ENCODE peak calls at places on chromosomes 11 and 22, in ten cellular contexts. I, D, V, W, B, S, J, H, M and L are unnamed samples.
A peak's percentile ranks its signal among the peaks of the same experiment; 100 is the strongest.

GRCh38 chr11:118438314-118438931 is 2.1 kb downstream of the KMT2A start:
- DNase-seq in H (peak; percentile 72), I (peak; percentile 57), W (peak; percentile 70), M (peak; percentile 43), J (peak; percentile 94), S (no peak), V (peak; percentile 62), B (peak; percentile 28), D (peak; percentile 80), L (peak; percentile 50)

GRCh38 chr11:68264244-68264643 is 7.5 kb downstream of the C11orf24 start:
- DNase-seq in B (no peak), D (no peak), S (no peak), M (no peak), J (no peak), V (no peak), H (no peak), I (no peak), W (no peak), L (no peak)

GRCh38 chr11:72703281-72704008 is 29.2 kb upstream of the PDE2A start:
- DNase-seq in D (no peak), M (no peak), J (peak; percentile 82), H (peak; percentile 84), I (no peak), W (peak; percentile 67), S (no peak), V (no peak), B (no peak), L (no peak)

GRCh38 chr11:38221295-38221694 is 1623.3 kb upstream of the RAG2 start:
- DNase-seq in W (no peak), D (no peak), S (no peak), I (no peak), V (no peak), H (no peak), J (no peak), B (no peak), M (no peak), L (no peak)

GRCh38 chr11:57638005-57638760 is 11.5 kb downstream of the YPEL4 start:
- DNase-seq in B (no peak), V (peak; percentile 89), M (no peak), J (peak; percentile 89), D (peak; percentile 93), W (peak; percentile 97), H (peak; percentile 92), S (peak; percentile 36), I (peak; percentile 58), L (peak; percentile 32)

GRCh38 chr22:19886605-19887250 is 32.1 kb upstream of the GNB1L start:
- DNase-seq in D (peak; percentile 56), B (peak; percentile 28), M (peak; percentile 98), H (no peak), W (no peak), V (peak; percentile 36), S (no peak), J (peak; percentile 76), I (no peak), L (no peak)

GRCh38 chr11:113730887-113731726 is 25.0 kb upstream of the TMPRSS5 start:
- DNase-seq in S (peak; percentile 45), B (no peak), I (peak; percentile 23), M (no peak), J (peak; percentile 73), V (peak; percentile 76), D (peak; percentile 62), W (peak; percentile 75), H (no peak), L (peak; percentile 28)

GRCh38 chr11:128929991-128930390 is 12.7 kb downstream of the TP53AIP1 start:
- DNase-seq in B (no peak), D (peak; percentile 51), V (peak; percentile 50), W (no peak), M (no peak), I (no peak), J (peak; percentile 50), H (no peak), S (no peak), L (no peak)

GRCh38 chr22:47793304-47794101 is 1031.1 kb downstream of the TBC1D22A start:
- DNase-seq in I (no peak), D (no peak), W (no peak), S (no peak), J (no peak), M (no peak), B (no peak), H (no peak), V (no peak), L (peak; percentile 16)

GRCh38 chr11:129143335-129143734 is 48.8 kb downstream of the ARHGAP32 start:
- DNase-seq in M (no peak), V (peak; percentile 100), S (peak; percentile 81), J (peak; percentile 99), B (no peak), H (peak; percentile 88), I (peak; percentile 93), D (peak; percentile 98), W (no peak), L (no peak)

GRCh38 chr11:215581-216037 is 8.1 kb downstream of the RIC8A start:
- DNase-seq in W (no peak), V (peak; percentile 30), H (peak; percentile 34), B (no peak), I (no peak), S (peak; percentile 18), J (peak; percentile 25), D (no peak), M (no peak), L (no peak)

GRCh38 chr11:59918987-59919589 is 19.1 kb upstream of the OOSP1 start:
- DNase-seq in B (peak; percentile 7), W (peak; percentile 33), I (no peak), M (peak; percentile 51), H (no peak), S (peak; percentile 58), J (peak; percentile 42), V (peak; percentile 72), D (peak; percentile 76), L (peak; percentile 13)

GRCh38 chr11:19827399-19828135 is 114.9 kb downstream of the NAV2 start:
- DNase-seq in V (peak; percentile 25), D (no peak), W (peak; percentile 73), I (no peak), J (no peak), S (no peak), B (no peak), M (no peak), H (no peak), L (no peak)

GRCh38 chr11:114280696-114281095 is 15.5 kb upstream of the NNMT start:
- DNase-seq in B (no peak), M (peak; percentile 26), I (peak; percentile 65), H (peak; percentile 82), D (peak; percentile 89), J (peak; percentile 89), V (peak; percentile 83), W (peak; percentile 88), S (peak; percentile 52), L (peak; percentile 35)

GRCh38 chr11:27902981-27903624 is 202.8 kb upstream of the BDNF start:
- DNase-seq in B (no peak), S (no peak), M (no peak), W (no peak), D (peak; percentile 48), H (no peak), V (peak; percentile 93), I (no peak), J (peak; percentile 64), L (no peak)

GRCh38 chr11:14544611-14545010 is 24.4 kb upstream of the PSMA1 start:
- DNase-seq in W (no peak), V (peak; percentile 17), D (no peak), H (no peak), M (peak; percentile 95), B (no peak), I (no peak), S (no peak), J (peak; percentile 69), L (no peak)

GRCh38 chr11:9691865-9692264 is 28.0 kb downstream of the SWAP70 start:
- DNase-seq in I (no peak), B (no peak), M (peak; percentile 67), W (no peak), J (peak; percentile 62), D (peak; percentile 60), S (no peak), H (no peak), V (peak; percentile 63), L (no peak)

GRCh38 chr11:83528877-83529276 is 242.7 kb upstream of the CCDC90B start:
- DNase-seq in V (no peak), S (no peak), H (no peak), D (no peak), J (no peak), I (no peak), B (no peak), W (no peak), M (no peak), L (no peak)

GRCh38 chr11:111307472-111308108 is 9.2 kb downstream of the POU2AF3 start:
- DNase-seq in D (no peak), I (no peak), H (no peak), M (no peak), S (no peak), V (no peak), J (no peak), W (no peak), B (no peak), L (no peak)

GRCh38 chr22:41571786-41572185 is 11.0 kb downstream of the CSDC2 start:
- DNase-seq in I (no peak), M (no peak), B (no peak), V (no peak), W (no peak), D (no peak), J (no peak), S (no peak), H (no peak), L (no peak)

GRCh38 chr22:43505423-43505822 is 93.6 kb downstream of the MPPED1 start:
- DNase-seq in B (no peak), W (no peak), M (no peak), S (no peak), I (no peak), D (no peak), V (no peak), H (no peak), J (no peak), L (no peak)

GRCh38 chr22:49276567-49276966 is 551.1 kb downstream of the BRD1 start:
- DNase-seq in I (no peak), B (no peak), J (no peak), M (no peak), H (no peak), V (no peak), S (no peak), D (no peak), W (no peak), L (no peak)

GRCh38 chr11:61912530-61912898 is 4.9 kb downstream of the RAB3IL1 start:
- DNase-seq in I (no peak), H (peak; percentile 69), S (no peak), V (no peak), D (no peak), B (no peak), W (no peak), J (no peak), M (peak; percentile 84), L (no peak)

GRCh38 chr22:44396021-44396726 is 83.4 kb upstream of the SHISAL1 start:
- DNase-seq in S (peak; percentile 10), M (no peak), I (no peak), H (no peak), W (no peak), D (no peak), J (no peak), V (no peak), B (no peak), L (no peak)

GRCh38 chr11:69040581-69041260 is 8.0 kb upstream of the TPCN2 start:
- DNase-seq in S (no peak), I (peak; percentile 62), V (peak; percentile 87), M (no peak), H (no peak), B (peak; percentile 51), D (peak; percentile 85), W (no peak), J (peak; percentile 62), L (no peak)

GRCh38 chr11:116787786-116788486 is at the start of gene ZPR1:
- DNase-seq in H (peak; percentile 92), W (peak; percentile 73), J (peak; percentile 58), I (no peak), M (peak; percentile 50), V (peak; percentile 75), S (peak; percentile 89), D (peak; percentile 75), B (peak; percentile 82), L (peak; percentile 85)

GRCh38 chr11:40247023-40247422 is 1212.4 kb downstream of the LRRC4C start:
- DNase-seq in W (peak; percentile 11), D (no peak), H (no peak), J (no peak), S (no peak), M (no peak), V (no peak), B (no peak), I (no peak), L (no peak)

GRCh38 chr11:33478111-33478573 is 221.0 kb downstream of the HIPK3 start:
- DNase-seq in S (no peak), M (no peak), J (peak; percentile 47), H (no peak), V (no peak), W (peak; percentile 5), I (no peak), D (no peak), B (no peak), L (peak; percentile 2)